ENCODE peak calls at places on chromosomes 11 and 22, in four cellular contexts. I is activated CD8-positive, alpha-beta memory T cell treated with anti-CD3 and anti-CD28 coated beads for 1 hour; R is RPMI8226; H is HFF-Myc. L is an unnamed sample.

GRCh38 chr22:29702931-29703594 is 16.7 kb upstream of the CABP7 start:
- DNase-seq in I (no peak), R (no peak), H (no peak), L (peak; percentile 22)

GRCh38 chr11:27410301-27410700 is 47.3 kb upstream of the CCDC34 start:
- DNase-seq in I (no peak), R (no peak), H (no peak), L (no peak)

GRCh38 chr11:36431429-36432092 is 78.5 kb downstream of the TRAF6 start:
- DNase-seq in I (no peak), R (no peak), H (peak; percentile 61), L (no peak)

GRCh38 chr11:114059278-114059983 is at the start of gene ZBTB16:
- DNase-seq in I (no peak), R (no peak), H (no peak), L (peak; percentile 87)

GRCh38 chr11:89436071-89436470 is 55.1 kb downstream of the NOX4 start:
- DNase-seq in I (no peak), R (no peak), H (peak; percentile 3), L (no peak)

GRCh38 chr11:65619281-65619928 is 3.8 kb downstream of the PCNX3 start:
- DNase-seq in I (no peak), R (no peak), H (no peak), L (no peak)

GRCh38 chr11:19445771-19446170 is 205.0 kb upstream of the E2F8 start:
- DNase-seq in I (no peak), R (no peak), H (no peak), L (no peak)

GRCh38 chr11:96073536-96073935 is 149.6 kb upstream of the MTMR2 start:
- DNase-seq in I (no peak), R (no peak), H (no peak), L (no peak)

GRCh38 chr11:94734563-94735275 is 33.4 kb upstream of the AMOTL1 start:
- DNase-seq in I (no peak), R (no peak), H (no peak), L (no peak)